ENCODE peak calls at places on chromosomes 3 and 15, in eight cellular contexts. J is activated CD4-positive, alpha-beta T cell treated with anti-CD3 and anti-CD28 coated beads, Interleukin-2, amount 50 U/mL, for 1 hour; Z is activated naive CD4-positive, alpha-beta T cell treated with Interleukin-2 at 50 U/mL for 16 hours; G is progenitor cell of endocrine pancreas; L is naive thymus-derived CD8-positive, alpha-beta T cell; U is T-helper 17 cell; B is colonic mucosa; X is amniotic epithelial cell. R is an unnamed sample.
A peak's percentile ranks its signal among the peaks of the same experiment; 100 is the strongest.

GRCh38 chr3:172009736-172010254 is 29.6 kb upstream of the FNDC3B start:
- DNase-seq in B (no peak), G (no peak), U (no peak), L (no peak), X (no peak), J (no peak), Z (no peak), R (no peak)

GRCh38 chr15:40471778-40472130 is 970 bp downstream of the CHST14 start:
- DNase-seq in J (peak; percentile 4), X (no peak), L (peak; percentile 29), B (no peak), U (no peak), Z (no peak), G (no peak), R (no peak)

GRCh38 chr3:14403636-14404395 is 1.4 kb downstream of the SLC6A6 start:
- DNase-seq in L (no peak), U (no peak), B (no peak), G (no peak), Z (no peak), J (no peak), X (no peak), R (no peak)

GRCh38 chr15:91866371-91866905 is 12.9 kb downstream of the SLCO3A1 start:
- DNase-seq in B (no peak), X (no peak), J (no peak), U (no peak), Z (no peak), G (no peak), L (no peak), R (no peak)

GRCh38 chr3:83843716-83844115 is 1115.1 kb upstream of the CADM2 start:
- DNase-seq in J (no peak), B (no peak), X (no peak), L (no peak), U (no peak), Z (no peak), G (no peak), R (no peak)

GRCh38 chr3:46096336-46096735 is 69.1 kb upstream of the XCR1 start:
- DNase-seq in J (no peak), Z (no peak), G (no peak), L (no peak), U (no peak), B (no peak), X (no peak), R (no peak)

GRCh38 chr3:44875596-44875995 is 1.2 kb downstream of the TGM4 start:
- DNase-seq in B (no peak), G (no peak), J (no peak), L (no peak), Z (no peak), X (no peak), U (no peak), R (no peak)

GRCh38 chr3:15324335-15324734 is 8.1 kb downstream of the SH3BP5 start:
- DNase-seq in Z (no peak), U (no peak), L (no peak), X (peak; percentile 59), B (no peak), J (no peak), G (no peak), R (no peak)

GRCh38 chr3:141250342-141250741 is 18.7 kb downstream of the PXYLP1 start:
- DNase-seq in U (no peak), J (no peak), G (no peak), X (no peak), L (no peak), B (no peak), Z (no peak), R (no peak)

GRCh38 chr3:172151610-172152293 is 112.4 kb downstream of the FNDC3B start:
- DNase-seq in L (no peak), U (no peak), Z (no peak), B (no peak), J (no peak), X (no peak), G (no peak), R (no peak)

R was measured in effector memory CD4-positive, alpha-beta T cell.